ENCODE peak calls at places on chromosome 20, in four cellular contexts. One of them, this sample, is unnamed.

GRCh38 chr20:63531686-63532448 is 5.3 kb downstream of the PTK6 start:
- DNase-seq in HCT116: no peak
- DNase-seq in HepG2: no peak
- DNase-seq in SK-N-SH: peak; percentile 32
- DNase-seq in this sample: no peak

GRCh38 chr20:19193349-19193748 is 19.1 kb upstream of the SLC24A3 start:
- DNase-seq in HCT116: no peak
- DNase-seq in HepG2: peak; percentile 27
- DNase-seq in SK-N-SH: no peak
- DNase-seq in this sample: no peak

GRCh38 chr20:19265646-19266374 is 53.4 kb downstream of the SLC24A3 start:
- DNase-seq in HCT116: no peak
- DNase-seq in HepG2: peak; percentile 10
- DNase-seq in SK-N-SH: peak; percentile 9
- DNase-seq in this sample: peak; percentile 22

GRCh38 chr20:63861365-63861934 is at the start of gene ABHD16B:
- DNase-seq in HCT116: no peak
- DNase-seq in HepG2: no peak
- DNase-seq in SK-N-SH: no peak
- DNase-seq in this sample: no peak

GRCh38 chr20:25281541-25281991 is 33.7 kb downstream of the PYGB start:
- DNase-seq in HCT116: no peak
- DNase-seq in HepG2: no peak
- DNase-seq in SK-N-SH: no peak
- DNase-seq in this sample: no peak

GRCh38 chr20:24653306-24653705 is 183.9 kb downstream of the SYNDIG1 start:
- DNase-seq in HCT116: no peak
- DNase-seq in HepG2: no peak
- DNase-seq in SK-N-SH: no peak
- DNase-seq in this sample: no peak

GRCh38 chr20:1434571-1435336 is 31.9 kb downstream of the NSFL1C start:
- DNase-seq in HCT116: no peak
- DNase-seq in HepG2: no peak
- DNase-seq in SK-N-SH: no peak
- DNase-seq in this sample: peak; percentile 89

GRCh38 chr20:354298-354977 is 7.5 kb downstream of the NRSN2 start:
- DNase-seq in HCT116: peak; percentile 59
- DNase-seq in HepG2: peak; percentile 87
- DNase-seq in SK-N-SH: peak; percentile 90
- DNase-seq in this sample: peak; percentile 87

GRCh38 chr20:19274412-19275015 is 62.1 kb downstream of the SLC24A3 start:
- DNase-seq in HCT116: no peak
- DNase-seq in HepG2: no peak
- DNase-seq in SK-N-SH: no peak
- DNase-seq in this sample: no peak

GRCh38 chr20:45506398-45506797 is 9.0 kb downstream of the SPINT3 start:
- DNase-seq in HCT116: no peak
- DNase-seq in HepG2: peak; percentile 17
- DNase-seq in SK-N-SH: no peak
- DNase-seq in this sample: no peak

GRCh38 chr20:20413801-20414200 is 45.9 kb downstream of the INSM1 start:
- DNase-seq in HCT116: no peak
- DNase-seq in HepG2: no peak
- DNase-seq in SK-N-SH: no peak
- DNase-seq in this sample: no peak

GRCh38 chr20:46362931-46363872 is 43.2 kb downstream of the ELMO2 start:
- DNase-seq in HCT116: no peak
- DNase-seq in HepG2: no peak
- DNase-seq in SK-N-SH: no peak
- DNase-seq in this sample: no peak

GRCh38 chr20:17225891-17226409 is 890 bp upstream of the PCSK2 start:
- DNase-seq in HCT116: no peak
- DNase-seq in HepG2: no peak
- DNase-seq in SK-N-SH: peak; percentile 31
- DNase-seq in this sample: no peak

GRCh38 chr20:32971703-32972161 is 32.5 kb downstream of the SUN5 start:
- DNase-seq in HCT116: no peak
- DNase-seq in HepG2: no peak
- DNase-seq in SK-N-SH: no peak
- DNase-seq in this sample: no peak

GRCh38 chr20:45695496-45695895 is 6.3 kb upstream of the WFDC13 start:
- DNase-seq in HCT116: no peak
- DNase-seq in HepG2: no peak
- DNase-seq in SK-N-SH: no peak
- DNase-seq in this sample: no peak

GRCh38 chr20:33522256-33522820 is 32.4 kb downstream of the CBFA2T2 start:
- DNase-seq in HCT116: no peak
- DNase-seq in HepG2: no peak
- DNase-seq in SK-N-SH: no peak
- DNase-seq in this sample: no peak

GRCh38 chr20:61930776-61931475 is 134.8 kb downstream of the TAF4 start:
- DNase-seq in HCT116: no peak
- DNase-seq in HepG2: no peak
- DNase-seq in SK-N-SH: no peak
- DNase-seq in this sample: no peak

GRCh38 chr20:24672886-24673677 is 203.7 kb downstream of the SYNDIG1 start:
- DNase-seq in HCT116: no peak
- DNase-seq in HepG2: no peak
- DNase-seq in SK-N-SH: no peak
- DNase-seq in this sample: no peak

GRCh38 chr20:43827940-43828562 is 86.6 kb upstream of the TOX2 start:
- DNase-seq in HCT116: no peak
- DNase-seq in HepG2: no peak
- DNase-seq in SK-N-SH: no peak
- DNase-seq in this sample: no peak

GRCh38 chr20:18056174-18057105 is 1.3 kb downstream of the OVOL2 start:
- DNase-seq in HCT116: no peak
- DNase-seq in HepG2: no peak
- DNase-seq in SK-N-SH: peak; percentile 56
- DNase-seq in this sample: no peak

GRCh38 chr20:34043025-34043424 is 49.3 kb downstream of the RALY start:
- DNase-seq in HCT116: no peak
- DNase-seq in HepG2: no peak
- DNase-seq in SK-N-SH: no peak
- DNase-seq in this sample: no peak

GRCh38 chr20:46810442-46811327 is 84.0 kb upstream of the EYA2 start:
- DNase-seq in HCT116: no peak
- DNase-seq in HepG2: no peak
- DNase-seq in SK-N-SH: no peak
- DNase-seq in this sample: no peak

GRCh38 chr20:35171438-35171752 is 477 bp upstream of the PROCR start:
- DNase-seq in HCT116: no peak
- DNase-seq in HepG2: no peak
- DNase-seq in SK-N-SH: no peak
- DNase-seq in this sample: no peak

GRCh38 chr20:51275816-51276215 is 252.9 kb upstream of the KCNG1 start:
- DNase-seq in HCT116: no peak
- DNase-seq in HepG2: no peak
- DNase-seq in SK-N-SH: no peak
- DNase-seq in this sample: no peak
- TF ChIP-seq ELF1 in HCT116: no peak
- TF ChIP-seq ELF1 in HepG2: no peak
- TF ChIP-seq ELF1 in SK-N-SH: no peak
- TF ChIP-seq ELF1 in this sample: no peak

GRCh38 chr20:40650707-40651106 is 38.3 kb downstream of the MAFB start:
- DNase-seq in HCT116: no peak
- DNase-seq in HepG2: no peak
- DNase-seq in SK-N-SH: no peak
- DNase-seq in this sample: no peak
- TF ChIP-seq ELF1 in HCT116: no peak
- TF ChIP-seq ELF1 in HepG2: no peak
- TF ChIP-seq ELF1 in SK-N-SH: no peak
- TF ChIP-seq ELF1 in this sample: no peak

GRCh38 chr20:36401336-36401735 is 95.2 kb downstream of the DLGAP4 start:
- DNase-seq in HCT116: no peak
- DNase-seq in HepG2: no peak
- DNase-seq in SK-N-SH: peak; percentile 49
- DNase-seq in this sample: no peak

GRCh38 chr20:36399147-36399968 is 93.2 kb downstream of the DLGAP4 start:
- DNase-seq in HCT116: peak; percentile 91
- DNase-seq in HepG2: peak; percentile 88
- DNase-seq in SK-N-SH: peak; percentile 81
- DNase-seq in this sample: peak; percentile 79

GRCh38 chr20:36398515-36398914 is 92.4 kb downstream of the DLGAP4 start:
- DNase-seq in HCT116: no peak
- DNase-seq in HepG2: no peak
- DNase-seq in SK-N-SH: no peak
- DNase-seq in this sample: no peak

GRCh38 chr20:36400901-36401300 is 94.8 kb downstream of the DLGAP4 start:
- DNase-seq in HCT116: no peak
- DNase-seq in HepG2: no peak
- DNase-seq in SK-N-SH: peak; percentile 81
- DNase-seq in this sample: no peak

GRCh38 chr20:36399969-36400545 is 93.9 kb downstream of the DLGAP4 start:
- DNase-seq in HCT116: no peak
- DNase-seq in HepG2: no peak
- DNase-seq in SK-N-SH: no peak
- DNase-seq in this sample: no peak
- TF ChIP-seq ELF1 in HCT116: no peak
- TF ChIP-seq ELF1 in HepG2: no peak
- TF ChIP-seq ELF1 in SK-N-SH: no peak
- TF ChIP-seq ELF1 in this sample: no peak

GRCh38 chr20:12902992-12903391 is 105.8 kb upstream of the SPTLC3 start:
- DNase-seq in HCT116: no peak
- DNase-seq in HepG2: no peak
- DNase-seq in SK-N-SH: no peak
- DNase-seq in this sample: no peak
- TF ChIP-seq ELF1 in HCT116: no peak
- TF ChIP-seq ELF1 in HepG2: no peak
- TF ChIP-seq ELF1 in SK-N-SH: no peak
- TF ChIP-seq ELF1 in this sample: no peak

GRCh38 chr20:6940052-6940451 is 172.6 kb downstream of the BMP2 start:
- DNase-seq in HCT116: no peak
- DNase-seq in HepG2: peak; percentile 69
- DNase-seq in SK-N-SH: peak; percentile 18
- DNase-seq in this sample: peak; percentile 4

GRCh38 chr20:6942266-6942665 is 174.8 kb downstream of the BMP2 start:
- DNase-seq in HCT116: no peak
- DNase-seq in HepG2: no peak
- DNase-seq in SK-N-SH: no peak
- DNase-seq in this sample: no peak

DNA sequence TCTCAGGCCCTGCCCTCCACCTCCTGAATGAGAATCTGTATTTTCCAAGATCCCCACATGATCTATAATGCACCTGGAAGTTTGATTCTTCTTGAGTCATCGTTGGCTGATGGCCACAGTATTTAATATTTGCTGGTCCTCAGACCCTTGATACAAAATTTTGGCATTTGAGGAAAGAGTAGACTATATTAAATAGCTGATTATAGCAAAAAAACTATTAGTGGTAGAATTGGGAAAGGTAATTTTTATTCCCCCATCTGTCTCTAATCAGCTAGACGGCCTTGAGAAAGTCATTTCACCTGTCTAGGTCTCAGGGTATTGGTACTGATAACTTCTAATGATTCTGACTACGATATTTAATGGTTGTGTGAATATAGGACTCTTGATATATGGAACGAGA is 176.8 kb downstream of the BMP2 start:
- DNase-seq in HCT116: no peak
- DNase-seq in HepG2: no peak
- DNase-seq in SK-N-SH: no peak
- DNase-seq in this sample: no peak
- TF ChIP-seq ELF1 in HCT116: no peak
- TF ChIP-seq ELF1 in HepG2: no peak
- TF ChIP-seq ELF1 in SK-N-SH: no peak
- TF ChIP-seq ELF1 in this sample: no peak

DNA sequence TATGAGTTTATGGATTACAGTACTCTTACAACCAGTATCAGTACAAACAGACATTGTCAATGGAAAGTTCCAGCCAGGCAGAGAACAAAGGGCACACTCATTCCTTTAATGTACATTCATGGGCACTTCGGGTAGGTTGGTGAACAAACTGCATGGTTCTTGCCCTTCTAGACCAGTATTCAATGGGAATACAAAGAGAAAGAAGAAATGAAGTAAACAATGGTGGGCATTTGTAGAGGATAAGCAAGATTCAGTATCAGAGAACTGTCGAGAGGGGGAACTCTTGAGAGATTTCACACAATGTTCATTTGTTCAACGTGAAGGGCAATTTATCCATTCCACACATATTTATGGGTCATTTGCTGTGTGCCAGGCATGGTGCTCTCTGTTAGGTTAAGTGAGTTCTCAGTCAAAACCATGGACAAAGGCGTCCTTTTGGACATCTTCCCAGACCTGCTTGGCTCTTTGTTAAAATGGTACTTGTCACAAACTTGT is 714.8 kb downstream of the DHX35 start:
- DNase-seq in HCT116: no peak
- DNase-seq in HepG2: no peak
- DNase-seq in SK-N-SH: no peak
- DNase-seq in this sample: no peak
- TF ChIP-seq ELF1 in HCT116: no peak
- TF ChIP-seq ELF1 in HepG2: no peak
- TF ChIP-seq ELF1 in SK-N-SH: no peak
- TF ChIP-seq ELF1 in this sample: no peak

GRCh38 chr20:13082366-13082765 is 73.6 kb downstream of the SPTLC3 start:
- DNase-seq in HCT116: no peak
- DNase-seq in HepG2: no peak
- DNase-seq in SK-N-SH: no peak
- DNase-seq in this sample: no peak
- TF ChIP-seq ELF1 in HCT116: no peak
- TF ChIP-seq ELF1 in HepG2: no peak
- TF ChIP-seq ELF1 in SK-N-SH: no peak
- TF ChIP-seq ELF1 in this sample: no peak

DNA sequence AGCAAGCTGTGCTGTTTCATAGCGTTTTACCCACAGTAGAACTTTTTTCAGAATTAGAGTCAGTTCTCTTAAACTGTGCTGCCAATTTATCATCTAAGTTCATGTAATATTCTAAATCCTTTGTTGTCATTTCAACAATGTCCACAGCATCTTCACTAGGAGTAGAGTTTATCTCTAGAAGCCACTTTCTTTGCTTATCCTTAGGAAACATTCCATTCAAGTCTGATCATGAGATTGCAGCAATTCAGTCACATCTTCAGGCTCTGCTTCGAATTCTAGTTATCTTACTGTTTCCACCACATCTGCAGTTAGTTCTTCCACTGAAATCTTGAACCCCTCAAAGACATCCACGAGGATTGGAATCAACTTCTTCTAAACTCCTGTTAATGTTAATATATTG is 12.5 kb downstream of the CTNNBL1 start:
- DNase-seq in HCT116: no peak
- DNase-seq in HepG2: no peak
- DNase-seq in SK-N-SH: no peak
- DNase-seq in this sample: no peak
- TF ChIP-seq ELF1 in HCT116: no peak
- TF ChIP-seq ELF1 in HepG2: no peak
- TF ChIP-seq ELF1 in SK-N-SH: no peak
- TF ChIP-seq ELF1 in this sample: no peak

GRCh38 chr20:4295226-4295625 is 279.9 kb upstream of the RNF24 start:
- DNase-seq in HCT116: no peak
- DNase-seq in HepG2: no peak
- DNase-seq in SK-N-SH: no peak
- DNase-seq in this sample: no peak

DNA sequence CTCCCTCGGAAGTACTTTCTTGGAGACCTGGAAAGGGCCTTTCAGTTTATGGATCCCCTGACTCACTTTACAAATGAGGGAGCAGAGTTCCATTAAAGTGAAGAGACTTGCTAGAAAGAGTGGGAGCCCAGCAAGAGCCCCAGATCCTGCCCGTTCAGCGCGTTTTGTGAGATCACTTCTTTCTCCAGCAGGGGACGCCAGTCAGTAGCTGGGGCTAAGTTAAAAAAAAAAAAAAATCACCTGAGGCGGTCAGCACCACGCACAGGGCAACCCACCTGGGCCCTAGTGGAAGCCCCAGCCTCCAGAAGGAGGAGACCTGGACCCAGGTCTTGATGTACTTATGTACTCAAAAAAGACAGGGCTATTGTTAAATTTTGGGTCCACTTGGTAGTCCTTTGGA is 274.5 kb upstream of the RNF24 start:
- DNase-seq in HCT116: peak; percentile 13
- DNase-seq in HepG2: no peak
- DNase-seq in SK-N-SH: no peak
- DNase-seq in this sample: no peak
- TF ChIP-seq ELF1 in HCT116: no peak
- TF ChIP-seq ELF1 in HepG2: no peak
- TF ChIP-seq ELF1 in SK-N-SH: no peak
- TF ChIP-seq ELF1 in this sample: no peak